ENCODE peak calls at places on chromosomes 16 and 17, in eight cellular contexts. One of them, this sample, is unnamed.

GRCh38 chr16:11183035-11183812 is 72.8 kb downstream of the SOCS1 start:
- DNase-seq in dermis microvascular lymphatic vessel endothelial cell: no peak
- DNase-seq in HuH-7.5: no peak
- DNase-seq in Caki2: no peak
- DNase-seq in NCI-H2081: no peak
- DNase-seq in SJSA1: no peak
- DNase-seq in LHCN-M2: no peak
- DNase-seq in activated naive CD8-positive, alpha-beta T cell treated with anti-CD3 and anti-CD28 coated beads for 36 hours: no peak
- DNase-seq in this sample: no peak

GRCh38 chr17:38868095-38868967 is 1.5 kb upstream of the LASP1 start:
- DNase-seq in dermis microvascular lymphatic vessel endothelial cell: peak; percentile 32
- DNase-seq in HuH-7.5: no peak
- DNase-seq in Caki2: peak; percentile 28
- DNase-seq in NCI-H2081: peak; percentile 78
- DNase-seq in SJSA1: peak; percentile 67
- DNase-seq in LHCN-M2: peak; percentile 73
- DNase-seq in activated naive CD8-positive, alpha-beta T cell treated with anti-CD3 and anti-CD28 coated beads for 36 hours: peak; percentile 46
- DNase-seq in this sample: peak; percentile 53

GRCh38 chr16:28923231-28923587 is 1.8 kb downstream of the RABEP2 start:
- DNase-seq in dermis microvascular lymphatic vessel endothelial cell: no peak
- DNase-seq in HuH-7.5: no peak
- DNase-seq in Caki2: no peak
- DNase-seq in NCI-H2081: no peak
- DNase-seq in SJSA1: no peak
- DNase-seq in LHCN-M2: no peak
- DNase-seq in activated naive CD8-positive, alpha-beta T cell treated with anti-CD3 and anti-CD28 coated beads for 36 hours: no peak
- DNase-seq in this sample: no peak

GRCh38 chr17:74190807-74191206 is 12.7 kb upstream of the RPL38 start:
- DNase-seq in dermis microvascular lymphatic vessel endothelial cell: peak; percentile 31
- DNase-seq in HuH-7.5: no peak
- DNase-seq in Caki2: no peak
- DNase-seq in NCI-H2081: no peak
- DNase-seq in SJSA1: no peak
- DNase-seq in LHCN-M2: peak; percentile 32
- DNase-seq in activated naive CD8-positive, alpha-beta T cell treated with anti-CD3 and anti-CD28 coated beads for 36 hours: no peak
- DNase-seq in this sample: no peak

GRCh38 chr16:4689091-4689671 is 4.2 kb upstream of the NUDT16L1 start:
- DNase-seq in dermis microvascular lymphatic vessel endothelial cell: no peak
- DNase-seq in HuH-7.5: no peak
- DNase-seq in Caki2: no peak
- DNase-seq in NCI-H2081: no peak
- DNase-seq in SJSA1: no peak
- DNase-seq in LHCN-M2: no peak
- DNase-seq in activated naive CD8-positive, alpha-beta T cell treated with anti-CD3 and anti-CD28 coated beads for 36 hours: no peak
- DNase-seq in this sample: no peak

GRCh38 chr17:16122697-16123434 is 92.5 kb downstream of the NCOR1 start:
- DNase-seq in dermis microvascular lymphatic vessel endothelial cell: no peak
- DNase-seq in HuH-7.5: no peak
- DNase-seq in Caki2: no peak
- DNase-seq in NCI-H2081: no peak
- DNase-seq in SJSA1: no peak
- DNase-seq in LHCN-M2: no peak
- DNase-seq in activated naive CD8-positive, alpha-beta T cell treated with anti-CD3 and anti-CD28 coated beads for 36 hours: no peak
- DNase-seq in this sample: no peak

GRCh38 chr16:11796227-11797165 is 562 bp downstream of the ZC3H7A start:
- DNase-seq in dermis microvascular lymphatic vessel endothelial cell: peak; percentile 77
- DNase-seq in HuH-7.5: peak; percentile 44
- DNase-seq in Caki2: peak; percentile 45
- DNase-seq in NCI-H2081: peak; percentile 14
- DNase-seq in SJSA1: peak; percentile 58
- DNase-seq in LHCN-M2: no peak
- DNase-seq in activated naive CD8-positive, alpha-beta T cell treated with anti-CD3 and anti-CD28 coated beads for 36 hours: peak; percentile 34
- DNase-seq in this sample: peak; percentile 44

GRCh38 chr16:83994703-83995102 is 26.7 kb downstream of the NECAB2 start:
- DNase-seq in dermis microvascular lymphatic vessel endothelial cell: no peak
- DNase-seq in HuH-7.5: no peak
- DNase-seq in Caki2: no peak
- DNase-seq in NCI-H2081: no peak
- DNase-seq in SJSA1: no peak
- DNase-seq in LHCN-M2: no peak
- DNase-seq in activated naive CD8-positive, alpha-beta T cell treated with anti-CD3 and anti-CD28 coated beads for 36 hours: no peak
- DNase-seq in this sample: no peak

GRCh38 chr16:87127061-87127765 is 190.0 kb downstream of the C16orf95 start:
- DNase-seq in dermis microvascular lymphatic vessel endothelial cell: peak; percentile 71
- DNase-seq in HuH-7.5: no peak
- DNase-seq in Caki2: no peak
- DNase-seq in NCI-H2081: no peak
- DNase-seq in SJSA1: peak; percentile 68
- DNase-seq in LHCN-M2: no peak
- DNase-seq in activated naive CD8-positive, alpha-beta T cell treated with anti-CD3 and anti-CD28 coated beads for 36 hours: no peak
- DNase-seq in this sample: no peak